ENCODE peak calls at places on chromosomes 3 and 15, in five cellular contexts. One of them, this sample, is unnamed.

GRCh38 chr3:114551770-114552526 is 258.1 kb downstream of the TIGIT start:
- DNase-seq in fibroblast of pulmonary artery: peak; percentile 69
- DNase-seq in AG10803: peak; percentile 52
- DNase-seq in IMR-90: peak; percentile 84
- DNase-seq in glutamatergic neuron: no peak
- DNase-seq in this sample: no peak

GRCh38 chr15:96330064-96330449 is 443 bp upstream of the NR2F2 start:
- DNase-seq in AG10803: peak; percentile 85
- DNase-seq in IMR-90: peak; percentile 89
- DNase-seq in glutamatergic neuron: peak; percentile 72
- DNase-seq in fibroblast of pulmonary artery: peak; percentile 87
- DNase-seq in this sample: no peak

GRCh38 chr3:55615694-55616310 is 128.7 kb upstream of the WNT5A start:
- DNase-seq in glutamatergic neuron: no peak
- DNase-seq in AG10803: peak; percentile 38
- DNase-seq in fibroblast of pulmonary artery: no peak
- DNase-seq in IMR-90: no peak
- DNase-seq in this sample: no peak

GRCh38 chr3:81823882-81824395 is 62.5 kb upstream of the GBE1 start:
- DNase-seq in AG10803: peak; percentile 13
- DNase-seq in glutamatergic neuron: no peak
- DNase-seq in fibroblast of pulmonary artery: no peak
- DNase-seq in IMR-90: no peak
- DNase-seq in this sample: no peak

GRCh38 chr3:24272875-24273274 is 221.8 kb downstream of the THRB start:
- DNase-seq in glutamatergic neuron: no peak
- DNase-seq in fibroblast of pulmonary artery: no peak
- DNase-seq in AG10803: no peak
- DNase-seq in IMR-90: no peak
- DNase-seq in this sample: no peak

GRCh38 chr3:53513556-53514190 is 19.3 kb downstream of the CACNA1D start:
- DNase-seq in IMR-90: no peak
- DNase-seq in fibroblast of pulmonary artery: peak; percentile 1
- DNase-seq in glutamatergic neuron: no peak
- DNase-seq in AG10803: no peak
- DNase-seq in this sample: peak; percentile 37

GRCh38 chr3:48065035-48065434 is 48.8 kb upstream of the MAP4 start:
- DNase-seq in glutamatergic neuron: no peak
- DNase-seq in IMR-90: peak; percentile 36
- DNase-seq in AG10803: no peak
- DNase-seq in fibroblast of pulmonary artery: no peak
- DNase-seq in this sample: no peak

GRCh38 chr15:20358066-20358780 is 183.4 kb downstream of the GOLGA6L6 start:
- DNase-seq in fibroblast of pulmonary artery: no peak
- DNase-seq in glutamatergic neuron: no peak
- DNase-seq in AG10803: no peak
- DNase-seq in IMR-90: no peak
- DNase-seq in this sample: no peak

GRCh38 chr3:125353128-125353527 is 22.0 kb downstream of the ZNF148 start:
- DNase-seq in glutamatergic neuron: no peak
- DNase-seq in IMR-90: no peak
- DNase-seq in fibroblast of pulmonary artery: no peak
- DNase-seq in AG10803: no peak
- DNase-seq in this sample: no peak

GRCh38 chr3:12454076-12454807 is 30.0 kb upstream of the TSEN2 start:
- DNase-seq in IMR-90: peak; percentile 42
- DNase-seq in glutamatergic neuron: no peak
- DNase-seq in AG10803: no peak
- DNase-seq in fibroblast of pulmonary artery: no peak
- DNase-seq in this sample: no peak

GRCh38 chr3:163056874-163057497 is 1560.4 kb downstream of the OTOL1 start:
- DNase-seq in fibroblast of pulmonary artery: peak; percentile 72
- DNase-seq in IMR-90: peak; percentile 19
- DNase-seq in glutamatergic neuron: peak; percentile 53
- DNase-seq in AG10803: peak; percentile 32
- DNase-seq in this sample: peak; percentile 41

GRCh38 chr15:83380026-83380425 is 67.1 kb upstream of the SH3GL3 start:
- DNase-seq in AG10803: peak; percentile 36
- DNase-seq in IMR-90: no peak
- DNase-seq in glutamatergic neuron: no peak
- DNase-seq in fibroblast of pulmonary artery: no peak
- DNase-seq in this sample: peak; percentile 34

GRCh38 chr3:59425942-59426341 is 376.1 kb upstream of the CFAP20DC start:
- DNase-seq in glutamatergic neuron: no peak
- DNase-seq in AG10803: no peak
- DNase-seq in IMR-90: no peak
- DNase-seq in fibroblast of pulmonary artery: no peak
- DNase-seq in this sample: peak; percentile 16

GRCh38 chr3:21013566-21013965 is 737.4 kb downstream of the ZNF385D start:
- DNase-seq in AG10803: peak; percentile 5
- DNase-seq in IMR-90: no peak
- DNase-seq in fibroblast of pulmonary artery: no peak
- DNase-seq in glutamatergic neuron: no peak
- DNase-seq in this sample: no peak

GRCh38 chr3:190077646-190078045 is 43.1 kb downstream of the P3H2 start:
- DNase-seq in IMR-90: no peak
- DNase-seq in AG10803: no peak
- DNase-seq in glutamatergic neuron: no peak
- DNase-seq in fibroblast of pulmonary artery: peak; percentile 31
- DNase-seq in this sample: no peak

GRCh38 chr3:197465197-197465995 is 90.4 kb downstream of the BDH1 start:
- DNase-seq in glutamatergic neuron: no peak
- DNase-seq in IMR-90: no peak
- DNase-seq in AG10803: peak; percentile 35
- DNase-seq in fibroblast of pulmonary artery: no peak
- DNase-seq in this sample: no peak

GRCh38 chr3:123694377-123695147 is 109.7 kb upstream of the HACD2 start:
- DNase-seq in glutamatergic neuron: no peak
- DNase-seq in AG10803: no peak
- DNase-seq in IMR-90: peak; percentile 48
- DNase-seq in fibroblast of pulmonary artery: no peak
- DNase-seq in this sample: no peak

GRCh38 chr3:28901029-28901428 is 379.8 kb upstream of the RBMS3 start:
- DNase-seq in fibroblast of pulmonary artery: peak; percentile 82
- DNase-seq in IMR-90: no peak
- DNase-seq in AG10803: peak; percentile 51
- DNase-seq in glutamatergic neuron: no peak
- DNase-seq in this sample: no peak

GRCh38 chr15:71683401-71684274 is 126.7 kb upstream of the NR2E3 start:
- DNase-seq in IMR-90: peak; percentile 57
- DNase-seq in fibroblast of pulmonary artery: peak; percentile 11
- DNase-seq in AG10803: peak; percentile 45
- DNase-seq in glutamatergic neuron: no peak
- DNase-seq in this sample: no peak

GRCh38 chr3:180548050-180548449 is 53.9 kb upstream of the TTC14 start:
- DNase-seq in AG10803: peak; percentile 22
- DNase-seq in fibroblast of pulmonary artery: no peak
- DNase-seq in glutamatergic neuron: no peak
- DNase-seq in IMR-90: no peak
- DNase-seq in this sample: no peak

GRCh38 chr3:190122198-190122771 is 1.6 kb upstream of the P3H2 start:
- DNase-seq in AG10803: no peak
- DNase-seq in fibroblast of pulmonary artery: peak; percentile 57
- DNase-seq in IMR-90: peak; percentile 83
- DNase-seq in glutamatergic neuron: no peak
- DNase-seq in this sample: no peak

GRCh38 chr3:129039271-129040038 is 21.1 kb upstream of the GP9 start:
- DNase-seq in IMR-90: no peak
- DNase-seq in glutamatergic neuron: no peak
- DNase-seq in AG10803: no peak
- DNase-seq in fibroblast of pulmonary artery: no peak
- DNase-seq in this sample: no peak

GRCh38 chr3:137121704-137122314 is 164.0 kb downstream of the IL20RB start:
- DNase-seq in AG10803: peak; percentile 40
- DNase-seq in glutamatergic neuron: peak; percentile 42
- DNase-seq in fibroblast of pulmonary artery: peak; percentile 51
- DNase-seq in IMR-90: peak; percentile 44
- DNase-seq in this sample: peak; percentile 47

GRCh38 chr3:111768571-111769100 is 90.4 kb upstream of the PHLDB2 start:
- DNase-seq in IMR-90: peak; percentile 91
- DNase-seq in AG10803: peak; percentile 92
- DNase-seq in fibroblast of pulmonary artery: peak; percentile 99
- DNase-seq in glutamatergic neuron: no peak
- DNase-seq in this sample: no peak

GRCh38 chr15:22888120-22888859 is 49.8 kb downstream of the NIPA2 start:
- DNase-seq in AG10803: peak; percentile 94
- DNase-seq in IMR-90: peak; percentile 99
- DNase-seq in glutamatergic neuron: no peak
- DNase-seq in fibroblast of pulmonary artery: peak; percentile 95
- DNase-seq in this sample: no peak

GRCh38 chr15:101455291-101455916 is 34.1 kb downstream of the PCSK6 start:
- DNase-seq in glutamatergic neuron: no peak
- DNase-seq in fibroblast of pulmonary artery: no peak
- DNase-seq in IMR-90: no peak
- DNase-seq in AG10803: peak; percentile 62
- DNase-seq in this sample: no peak

GRCh38 chr15:42133892-42134502 is 22.4 kb downstream of the PLA2G4F start:
- DNase-seq in AG10803: peak; percentile 27
- DNase-seq in fibroblast of pulmonary artery: peak; percentile 50
- DNase-seq in IMR-90: peak; percentile 17
- DNase-seq in glutamatergic neuron: peak; percentile 83
- DNase-seq in this sample: peak; percentile 58

GRCh38 chr15:75666823-75667501 is 19.2 kb downstream of the SNX33 start:
- DNase-seq in AG10803: peak; percentile 100
- DNase-seq in fibroblast of pulmonary artery: peak; percentile 99
- DNase-seq in glutamatergic neuron: peak; percentile 52
- DNase-seq in IMR-90: peak; percentile 100
- DNase-seq in this sample: no peak

GRCh38 chr15:75671684-75672083 is 24.0 kb downstream of the SNX33 start:
- DNase-seq in fibroblast of pulmonary artery: no peak
- DNase-seq in AG10803: no peak
- DNase-seq in IMR-90: no peak
- DNase-seq in glutamatergic neuron: no peak
- DNase-seq in this sample: no peak

GRCh38 chr15:75672111-75672602 is 24.4 kb downstream of the SNX33 start:
- DNase-seq in glutamatergic neuron: no peak
- DNase-seq in fibroblast of pulmonary artery: peak; percentile 23
- DNase-seq in AG10803: no peak
- DNase-seq in IMR-90: no peak
- DNase-seq in this sample: no peak

GRCh38 chr15:75669879-75670212 is 22.1 kb downstream of the SNX33 start:
- DNase-seq in IMR-90: no peak
- DNase-seq in AG10803: no peak
- DNase-seq in glutamatergic neuron: no peak
- DNase-seq in fibroblast of pulmonary artery: no peak
- DNase-seq in this sample: no peak

DNA sequence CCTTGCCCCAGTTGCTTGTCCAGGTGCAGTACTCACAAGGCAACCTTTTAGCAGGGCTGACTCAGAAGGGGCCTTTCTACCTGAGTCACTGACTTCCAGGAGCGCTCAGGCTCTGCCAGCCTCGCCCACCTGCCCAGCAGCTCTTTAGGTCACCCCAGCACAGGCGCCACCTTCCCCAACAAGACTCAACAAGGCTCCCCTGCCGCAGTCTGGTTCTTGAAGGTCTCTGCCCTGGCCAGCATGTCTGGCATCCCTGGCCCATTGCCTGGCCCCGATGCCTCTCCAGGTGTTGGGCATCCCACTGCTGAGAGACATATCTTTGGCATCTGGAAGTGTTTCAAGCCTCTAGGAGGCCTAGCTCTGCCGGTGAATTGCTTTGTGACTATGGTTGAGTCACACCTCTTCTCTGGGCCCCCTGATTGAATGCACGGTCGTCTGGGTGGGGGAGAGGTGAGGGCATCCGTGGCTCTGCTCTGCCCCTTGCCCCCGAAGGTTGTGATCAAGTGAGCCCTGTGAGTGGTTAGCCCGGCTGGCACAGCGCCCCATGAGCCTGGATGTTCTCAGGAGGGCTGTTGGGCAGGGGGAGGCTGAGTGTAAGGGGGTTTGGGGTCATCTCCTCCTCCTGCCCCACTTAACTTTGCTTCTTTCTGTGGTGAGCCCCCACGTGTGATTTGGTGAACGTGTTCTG is 21.6 kb downstream of the SNX33 start:
- DNase-seq in fibroblast of pulmonary artery: peak; percentile 22
- DNase-seq in IMR-90: peak; percentile 62
- DNase-seq in glutamatergic neuron: no peak
- DNase-seq in AG10803: peak; percentile 30
- DNase-seq in this sample: no peak
- TF ChIP-seq CTCF in fibroblast of pulmonary artery: no peak
- TF ChIP-seq CTCF in IMR-90: no peak
- TF ChIP-seq CTCF in glutamatergic neuron: no peak
- TF ChIP-seq CTCF in AG10803: no peak
- TF ChIP-seq CTCF in this sample: no peak

GRCh38 chr3:184541886-184542562 is 19.6 kb upstream of the EPHB3 start:
- DNase-seq in fibroblast of pulmonary artery: no peak
- DNase-seq in AG10803: no peak
- DNase-seq in glutamatergic neuron: no peak
- DNase-seq in IMR-90: no peak
- DNase-seq in this sample: no peak

GRCh38 chr3:184539801-184540440 is 21.7 kb upstream of the EPHB3 start:
- DNase-seq in glutamatergic neuron: no peak
- DNase-seq in IMR-90: no peak
- DNase-seq in fibroblast of pulmonary artery: no peak
- DNase-seq in AG10803: no peak
- DNase-seq in this sample: no peak

GRCh38 chr3:184542577-184542976 is 19.0 kb upstream of the EPHB3 start:
- DNase-seq in IMR-90: no peak
- DNase-seq in glutamatergic neuron: no peak
- DNase-seq in fibroblast of pulmonary artery: no peak
- DNase-seq in AG10803: no peak
- DNase-seq in this sample: no peak

GRCh38 chr3:184538600-184539431 is 22.8 kb upstream of the EPHB3 start:
- DNase-seq in fibroblast of pulmonary artery: no peak
- DNase-seq in AG10803: no peak
- DNase-seq in IMR-90: no peak
- DNase-seq in glutamatergic neuron: no peak
- DNase-seq in this sample: no peak

GRCh38 chr3:184540777-184541681 is 20.6 kb upstream of the EPHB3 start:
- DNase-seq in glutamatergic neuron: peak; percentile 72
- DNase-seq in fibroblast of pulmonary artery: peak; percentile 44
- DNase-seq in IMR-90: peak; percentile 6
- DNase-seq in AG10803: no peak
- DNase-seq in this sample: peak; percentile 63
- TF ChIP-seq CTCF in glutamatergic neuron: peak; percentile 88
- TF ChIP-seq CTCF in fibroblast of pulmonary artery: peak; percentile 82
- TF ChIP-seq CTCF in IMR-90: peak; percentile 47
- TF ChIP-seq CTCF in AG10803: peak; percentile 64
- TF ChIP-seq CTCF in this sample: peak; percentile 87

GRCh38 chr15:90886291-90886614 is 1.9 kb downstream of the FES start:
- DNase-seq in glutamatergic neuron: no peak
- DNase-seq in IMR-90: no peak
- DNase-seq in fibroblast of pulmonary artery: no peak
- DNase-seq in AG10803: no peak
- DNase-seq in this sample: no peak
- TF ChIP-seq CTCF in glutamatergic neuron: peak; percentile 45
- TF ChIP-seq CTCF in IMR-90: no peak
- TF ChIP-seq CTCF in fibroblast of pulmonary artery: no peak
- TF ChIP-seq CTCF in AG10803: no peak
- TF ChIP-seq CTCF in this sample: no peak

DNA sequence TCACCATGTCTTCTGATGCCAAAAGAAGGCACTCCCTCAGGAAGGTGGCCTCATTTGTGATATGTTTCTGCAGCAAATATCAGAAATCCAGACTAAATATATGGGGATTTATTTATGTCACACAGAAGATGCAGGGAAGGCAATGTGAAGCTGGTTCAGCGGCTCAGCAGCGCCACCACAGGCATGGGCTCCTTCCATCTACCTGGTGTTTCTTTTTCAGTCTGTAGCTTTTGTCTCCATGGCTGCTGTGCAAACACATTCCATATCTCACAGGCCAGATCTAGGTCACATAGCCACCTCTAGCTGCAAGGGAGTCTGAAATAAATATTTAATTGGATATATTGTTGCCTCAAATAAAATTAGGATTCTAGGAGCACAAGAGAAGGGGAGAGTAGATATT is 502.1 kb upstream of the IL12A start:
- DNase-seq in fibroblast of pulmonary artery: peak; percentile 10
- DNase-seq in AG10803: no peak
- DNase-seq in IMR-90: peak; percentile 8
- DNase-seq in glutamatergic neuron: no peak
- DNase-seq in this sample: no peak
- TF ChIP-seq CTCF in fibroblast of pulmonary artery: peak; percentile 34
- TF ChIP-seq CTCF in AG10803: peak; percentile 32
- TF ChIP-seq CTCF in IMR-90: no peak
- TF ChIP-seq CTCF in glutamatergic neuron: no peak
- TF ChIP-seq CTCF in this sample: peak; percentile 48

This sample was measured in GM13977.